ENCODE peak calls at places on chromosomes 2 and 18, in ten cellular contexts. K is AG10803, U is psoas muscle, A is astrocyte of the spinal cord, D is dorsolateral prefrontal cortex, L is RWPE1, Q is tibial artery, G is MCF 10A, J is spleen, C is GM23338. V is an unnamed sample.

GRCh38 chr2:36455788-36456187 is 100.2 kb downstream of the CRIM1 start:
- DNase-seq in K (peak), Q (no peak), C (peak), A (peak), D (no peak), J (no peak), G (no peak), U (no peak), L (no peak), V (no peak)

GRCh38 chr2:138090330-138090729 is 126.1 kb downstream of the HNMT start:
- DNase-seq in L (peak), K (peak), U (no peak), Q (no peak), C (peak), G (peak), D (no peak), J (no peak), A (peak), V (peak)

GRCh38 chr18:13292736-13293135 is 74.2 kb downstream of the LDLRAD4 start:
- DNase-seq in Q (no peak), L (no peak), D (no peak), J (no peak), G (no peak), C (peak), K (no peak), A (no peak), U (no peak), V (no peak)

GRCh38 chr2:225366731-225367130 is 32.8 kb upstream of the NYAP2 start:
- DNase-seq in Q (no peak), A (no peak), D (no peak), L (no peak), G (no peak), K (peak), J (no peak), U (no peak), C (no peak), V (no peak)

GRCh38 chr2:181900007-181900651 is 8.6 kb downstream of the ITPRID2 start:
- DNase-seq in L (no peak), U (no peak), Q (no peak), D (no peak), K (no peak), A (no peak), J (no peak), C (no peak), G (no peak), V (no peak)

GRCh38 chr2:179622122-179622521 is 239.3 kb downstream of the ZNF385B start:
- DNase-seq in K (no peak), Q (no peak), J (no peak), C (no peak), A (no peak), D (no peak), U (no peak), L (no peak), G (no peak), V (no peak)

GRCh38 chr2:196276421-196276820 is 105.0 kb upstream of the STK17B start:
- DNase-seq in A (no peak), C (no peak), D (no peak), L (no peak), G (no peak), K (no peak), U (no peak), Q (no peak), J (no peak), V (no peak)

GRCh38 chr2:1730047-1730937 is 14.0 kb downstream of the PXDN start:
- DNase-seq in J (no peak), L (peak), U (peak), G (peak), C (peak), A (peak), K (peak), D (no peak), Q (peak), V (no peak)

GRCh38 chr2:201118957-201119848 is 3.2 kb downstream of the CFLAR start:
- DNase-seq in A (peak), L (no peak), G (no peak), K (peak), Q (no peak), C (peak), U (no peak), J (no peak), D (no peak), V (no peak)

GRCh38 chr2:75035444-75036353 is 77.3 kb downstream of the POLE4 start:
- DNase-seq in C (no peak), D (no peak), A (no peak), G (peak), U (no peak), Q (no peak), J (no peak), L (no peak), K (peak), V (no peak)

GRCh38 chr2:98280376-98281102 is 65.7 kb upstream of the CNGA3 start:
- DNase-seq in C (peak), J (no peak), A (no peak), G (no peak), U (no peak), L (no peak), Q (no peak), D (no peak), K (peak), V (no peak)

GRCh38 chr2:179443175-179443574 is 178.5 kb upstream of the SESTD1 start:
- DNase-seq in Q (no peak), J (peak), A (no peak), U (no peak), G (no peak), D (no peak), L (no peak), C (peak), K (no peak), V (no peak)

GRCh38 chr18:25734336-25734735 is 356.1 kb downstream of the SS18 start:
- DNase-seq in A (no peak), L (no peak), K (no peak), G (no peak), C (peak), J (no peak), D (no peak), Q (no peak), U (no peak), V (no peak)

GRCh38 chr2:51505533-51505932 is 473.6 kb upstream of the NRXN1 start:
- DNase-seq in L (no peak), D (no peak), J (no peak), Q (no peak), A (no peak), U (no peak), C (peak), G (no peak), K (no peak), V (no peak)

GRCh38 chr2:236334122-236334876 is 70.1 kb upstream of the ASB18 start:
- DNase-seq in J (no peak), G (no peak), L (no peak), U (peak), A (no peak), Q (peak), C (no peak), D (no peak), K (no peak), V (no peak)

GRCh38 chr2:239727182-239727775 is 297.9 kb downstream of the NDUFA10 start:
- DNase-seq in A (no peak), Q (peak), L (no peak), G (no peak), C (no peak), J (no peak), D (no peak), U (no peak), K (no peak), V (no peak)

GRCh38 chr18:21134895-21135294 is 23.3 kb upstream of the ROCK1 start:
- DNase-seq in C (no peak), K (peak), A (no peak), Q (no peak), D (no peak), G (peak), U (no peak), J (no peak), L (no peak), V (peak)

GRCh38 chr18:69239849-69240248 is 160.8 kb upstream of the DOK6 start:
- DNase-seq in D (peak), Q (no peak), U (no peak), G (no peak), J (no peak), K (no peak), C (no peak), A (no peak), L (no peak), V (no peak)

GRCh38 chr2:173210270-173211196 is 134.9 kb downstream of the MAP3K20 start:
- DNase-seq in D (peak), L (peak), J (no peak), A (peak), Q (peak), G (peak), K (peak), C (peak), U (peak), V (peak)

GRCh38 chr2:69634197-69634821 is 9.2 kb downstream of the AAK1 start:
- DNase-seq in U (no peak), C (no peak), G (peak), Q (no peak), J (no peak), A (no peak), K (no peak), D (no peak), L (no peak), V (no peak)

GRCh38 chr18:331231-331771 is 63.5 kb upstream of the THOC1 start:
- DNase-seq in K (peak), L (no peak), C (no peak), J (no peak), A (peak), D (no peak), U (no peak), Q (no peak), G (no peak), V (no peak)

GRCh38 chr18:26619350-26619749 is 71.0 kb upstream of the KCTD1 start:
- DNase-seq in J (no peak), A (no peak), D (no peak), K (no peak), U (no peak), Q (no peak), G (no peak), C (no peak), L (no peak), V (no peak)

GRCh38 chr2:96565111-96565510 is 28.6 kb downstream of the ARID5A start:
- DNase-seq in A (no peak), U (no peak), C (peak), K (no peak), L (no peak), Q (no peak), D (no peak), G (no peak), J (no peak), V (no peak)

GRCh38 chr2:41930807-41931566 is 116.8 kb upstream of the PKDCC start:
- DNase-seq in J (no peak), D (no peak), Q (no peak), C (no peak), K (no peak), A (peak), G (peak), L (peak), U (peak), V (no peak)

GRCh38 chr2:170817247-170817998 is 736 bp downstream of the GAD1 start:
- DNase-seq in G (no peak), J (peak), Q (no peak), L (peak), C (peak), A (peak), K (peak), U (no peak), D (no peak), V (peak)

GRCh38 chr18:78976697-78977626 is 2.7 kb upstream of the SALL3 start:
- DNase-seq in K (no peak), A (no peak), D (no peak), L (no peak), U (no peak), G (no peak), C (peak), J (no peak), Q (no peak), V (no peak)

GRCh38 chr18:8987250-8987649 is 115.2 kb upstream of the NDUFV2 start:
- DNase-seq in G (peak), U (no peak), C (no peak), J (no peak), K (peak), A (no peak), L (no peak), D (peak), Q (no peak), V (no peak)

GRCh38 chr18:58593930-58594329 is 35.0 kb downstream of the ALPK2 start:
- DNase-seq in L (no peak), D (no peak), A (peak), U (no peak), C (no peak), Q (no peak), K (peak), J (no peak), G (no peak), V (no peak)

GRCh38 chr18:79496978-79497637 is 101.4 kb downstream of the NFATC1 start:
- DNase-seq in G (no peak), U (no peak), A (peak), L (no peak), D (no peak), C (no peak), J (peak), Q (peak), K (peak), V (no peak)

GRCh38 chr18:75365837-75366236 is 61.7 kb downstream of the SMIM21 start:
- DNase-seq in U (no peak), Q (no peak), C (no peak), G (no peak), A (no peak), J (no peak), L (no peak), K (no peak), D (no peak), V (no peak)

GRCh38 chr2:173205375-173205774 is 129.7 kb downstream of the MAP3K20 start:
- DNase-seq in J (no peak), L (no peak), A (peak), D (no peak), U (peak), C (no peak), Q (peak), K (peak), G (peak), V (no peak)

GRCh38 chr2:104702026-104702425 is 151.9 kb upstream of the POU3F3 start:
- DNase-seq in A (no peak), Q (no peak), J (no peak), C (no peak), D (no peak), L (no peak), G (no peak), K (no peak), U (no peak), V (no peak)

GRCh38 chr2:227823922-227824321 is 10.3 kb downstream of the CCL20 start:
- DNase-seq in L (no peak), D (no peak), Q (no peak), U (no peak), J (no peak), C (no peak), G (no peak), A (no peak), K (no peak), V (no peak)

DNA sequence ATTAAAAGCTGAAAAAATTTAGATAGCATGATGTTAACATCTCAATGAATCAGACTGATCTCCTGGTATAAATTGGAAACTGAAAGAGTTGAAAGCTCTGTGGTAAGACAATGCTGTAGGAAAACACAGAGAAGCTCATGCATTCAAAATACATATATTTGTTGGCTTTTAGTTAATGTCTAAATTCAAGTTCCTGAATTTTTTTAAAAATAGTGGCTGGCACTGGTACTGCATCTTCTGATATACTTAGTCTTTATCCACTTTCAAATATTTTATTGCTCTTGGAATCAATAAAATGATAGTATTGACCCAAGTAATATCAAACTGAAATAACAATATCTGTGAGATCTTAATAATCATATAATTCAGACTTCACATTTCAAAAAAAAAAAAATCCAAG is 151.4 kb upstream of the FIGN start:
- DNase-seq in Q (no peak), C (no peak), U (no peak), L (no peak), A (no peak), G (no peak), D (no peak), K (no peak), J (no peak), V (no peak)
- TF ChIP-seq CTCF in Q (peak), C (no peak), U (no peak), L (peak), A (peak), G (no peak), D (peak), K (no peak), J (no peak), V (no peak)

GRCh38 chr2:127660291-127660578 is 14.3 kb downstream of the GPR17 start:
- DNase-seq in J (peak), C (no peak), U (peak), A (no peak), K (no peak), G (no peak), Q (no peak), L (no peak), D (no peak), V (no peak)

GRCh38 chr2:127663566-127664064 is 11.7 kb downstream of the LIMS2 start:
- DNase-seq in G (no peak), D (no peak), L (no peak), K (no peak), A (no peak), J (peak), C (no peak), U (no peak), Q (peak), V (no peak)

GRCh38 chr2:127661072-127661618 is 14.2 kb downstream of the LIMS2 start:
- DNase-seq in U (no peak), K (no peak), J (peak), A (no peak), C (no peak), G (no peak), Q (peak), D (no peak), L (no peak), V (no peak)

GRCh38 chr2:127662937-127663565 is 12.3 kb downstream of the LIMS2 start:
- DNase-seq in D (no peak), A (no peak), C (no peak), J (peak), L (no peak), Q (peak), K (no peak), G (no peak), U (no peak), V (no peak)

GRCh38 chr2:127661949-127662510 is 13.3 kb downstream of the LIMS2 start:
- DNase-seq in L (no peak), Q (peak), A (no peak), C (no peak), U (no peak), J (peak), G (no peak), K (peak), D (no peak), V (no peak)
- TF ChIP-seq CTCF in L (no peak), Q (no peak), A (no peak), C (peak), U (no peak), J (no peak), G (no peak), K (no peak), D (no peak), V (no peak)

GRCh38 chr2:20667151-20667530 is 197 bp downstream of the GDF7 start:
- DNase-seq in A (no peak), J (no peak), U (no peak), Q (no peak), C (no peak), K (no peak), D (no peak), G (no peak), L (no peak), V (peak)

GRCh38 chr2:20667531-20668401 is 822 bp downstream of the GDF7 start:
- DNase-seq in U (no peak), J (no peak), Q (peak), K (no peak), D (no peak), L (no peak), G (no peak), A (no peak), C (peak), V (peak)

GRCh38 chr2:20666114-20666363 is 905 bp upstream of the GDF7 start:
- DNase-seq in C (peak), L (no peak), U (no peak), J (no peak), K (no peak), G (no peak), Q (peak), A (no peak), D (no peak), V (peak)

GRCh38 chr2:20665261-20666113 is 1.5 kb upstream of the GDF7 start:
- DNase-seq in Q (peak), L (no peak), D (no peak), C (peak), G (no peak), A (no peak), J (no peak), U (no peak), K (no peak), V (peak)

DNA sequence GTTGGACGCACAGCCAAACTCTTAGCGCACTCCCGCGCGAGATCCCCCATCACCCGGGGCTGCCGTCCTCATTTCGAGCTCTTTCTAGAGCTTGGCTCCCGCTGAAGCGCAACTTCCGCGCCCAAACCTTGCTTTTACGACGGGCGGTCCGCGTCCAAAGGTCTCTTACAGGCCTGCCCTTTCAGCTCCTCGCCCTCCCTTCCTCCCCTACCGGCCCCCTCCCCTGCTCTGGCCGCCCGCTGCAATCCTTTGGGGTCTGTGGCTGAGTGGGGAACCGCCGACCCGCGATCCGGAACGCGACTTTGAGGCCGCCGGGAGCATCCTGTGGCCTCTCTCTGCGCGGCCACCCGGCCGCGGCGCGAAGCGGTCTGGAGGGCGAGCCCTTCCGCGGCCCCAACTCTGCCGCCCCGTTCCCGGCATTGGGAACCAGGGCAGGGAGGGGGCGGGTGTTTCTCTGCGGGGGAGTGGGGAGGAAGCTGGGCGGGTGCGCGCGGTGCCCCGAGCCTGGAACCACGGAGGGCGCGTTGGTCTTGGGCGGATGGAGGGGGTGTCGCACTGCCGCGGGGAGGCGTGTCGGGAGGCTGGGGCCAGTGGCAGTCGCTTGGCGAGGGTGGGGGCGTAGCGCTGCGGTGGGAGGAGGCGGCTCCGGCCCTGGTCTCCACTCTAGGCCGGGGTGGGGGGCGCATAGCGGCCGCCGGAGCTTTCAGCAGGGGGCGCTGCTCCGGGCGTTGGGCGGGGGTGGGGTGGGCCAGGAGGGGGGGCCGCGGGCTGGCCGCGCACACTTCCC is at the start of gene GDF7:
- DNase-seq in G (no peak), D (no peak), U (peak), L (no peak), K (no peak), C (peak), J (peak), A (no peak), Q (peak), V (peak)
- TF ChIP-seq CTCF in G (no peak), D (no peak), U (no peak), L (no peak), K (no peak), C (peak), J (no peak), A (peak), Q (peak), V (no peak)

GRCh38 chr18:76507830-76508381 is 12.9 kb upstream of the ZNF516 start:
- DNase-seq in Q (no peak), G (no peak), D (no peak), J (no peak), K (no peak), A (no peak), U (no peak), C (no peak), L (no peak), V (no peak)

GRCh38 chr18:76505611-76506010 is 10.6 kb upstream of the ZNF516 start:
- DNase-seq in K (no peak), U (no peak), L (no peak), C (no peak), G (peak), D (no peak), A (no peak), Q (no peak), J (no peak), V (no peak)

GRCh38 chr18:76506395-76506794 is 11.4 kb upstream of the ZNF516 start:
- DNase-seq in L (no peak), K (no peak), U (no peak), Q (no peak), J (no peak), G (no peak), C (no peak), A (no peak), D (no peak), V (no peak)

GRCh38 chr18:76504749-76505148 is 9.7 kb upstream of the ZNF516 start:
- DNase-seq in U (no peak), A (no peak), G (peak), L (no peak), K (no peak), D (no peak), J (no peak), Q (no peak), C (no peak), V (no peak)

GRCh38 chr18:76506974-76507764 is 12.1 kb upstream of the ZNF516 start:
- DNase-seq in C (no peak), J (no peak), U (no peak), Q (no peak), G (no peak), K (no peak), A (no peak), L (no peak), D (no peak), V (no peak)
- TF ChIP-seq CTCF in C (no peak), J (no peak), U (no peak), Q (no peak), G (no peak), K (no peak), A (no peak), L (no peak), D (no peak), V (no peak)

GRCh38 chr2:176813526-176814179 is 398.9 kb upstream of the HNRNPA3 start:
- DNase-seq in D (no peak), U (no peak), Q (no peak), K (no peak), J (no peak), A (no peak), L (no peak), C (peak), G (no peak), V (no peak)

GRCh38 chr2:176814274-176814673 is 398.3 kb upstream of the HNRNPA3 start:
- DNase-seq in U (no peak), C (no peak), K (no peak), A (no peak), D (no peak), G (no peak), L (no peak), J (no peak), Q (no peak), V (no peak)

GRCh38 chr2:176817061-176817565 is 395.5 kb upstream of the HNRNPA3 start:
- DNase-seq in G (peak), Q (no peak), U (no peak), D (no peak), K (no peak), L (no peak), A (no peak), C (peak), J (no peak), V (no peak)

GRCh38 chr2:176812376-176812775 is 400.2 kb upstream of the HNRNPA3 start:
- DNase-seq in Q (no peak), L (no peak), D (no peak), A (no peak), J (no peak), U (no peak), C (no peak), K (no peak), G (no peak), V (no peak)

GRCh38 chr2:176814740-176815367 is 397.7 kb upstream of the HNRNPA3 start:
- DNase-seq in C (peak), J (no peak), A (peak), D (no peak), Q (no peak), L (peak), U (no peak), K (peak), G (peak), V (peak)
- TF ChIP-seq CTCF in C (peak), J (peak), A (peak), D (peak), Q (peak), L (peak), U (peak), K (peak), G (peak), V (peak)